ENCODE peak calls at places on chromosomes 6 and 20, in seven cellular contexts. E is kidney; M is mesendoderm; V is left ventricle myocardium inferior; C is pancreas; U is psoas muscle; I is naive thymus-derived CD4-positive, alpha-beta T cell. Y is an unnamed sample. For H3K36me3, the result is how much of the 10 kb centered on the place peaks cover.

GRCh38 chr6:156175971-156176421 is 601.2 kb upstream of the ARID1B start:
- DNase-seq in I (no peak), C (peak), V (peak), M (peak), U (peak), E (peak), Y (peak)

GRCh38 chr6:36329798-36330291 is 6.8 kb downstream of the BNIP5 start:
- DNase-seq in I (no peak), M (peak), V (no peak), C (no peak), E (no peak), U (no peak), Y (no peak)

GRCh38 chr20:48604426-48604825 is 223.4 kb downstream of the PREX1 start:
- DNase-seq in C (no peak), U (peak), I (no peak), V (no peak), E (peak), M (no peak), Y (peak)

GRCh38 chr20:17969276-17969883 is 562 bp downstream of the MGME1 start:
- DNase-seq in M (peak), I (no peak), C (peak), V (no peak), E (no peak), U (peak), Y (peak)

GRCh38 chr20:62921119-62921687 is 5.1 kb downstream of the DIDO1 start:
- DNase-seq in M (peak), C (no peak), V (no peak), U (peak), I (peak), E (peak), Y (peak)

GRCh38 chr6:156538875-156539660 is 238.1 kb upstream of the ARID1B start:
- DNase-seq in V (no peak), I (no peak), E (no peak), C (no peak), M (peak), U (no peak), Y (no peak)

GRCh38 chr6:94367316-94367715 is 948.0 kb upstream of the EPHA7 start:
- DNase-seq in U (no peak), V (no peak), I (no peak), M (no peak), C (no peak), E (no peak), Y (no peak)

GRCh38 chr6:159819932-159820640 is 20.0 kb downstream of the PNLDC1 start:
- DNase-seq in U (no peak), E (no peak), I (peak), M (no peak), V (no peak), C (no peak), Y (peak)

GRCh38 chr20:22921595-22922421 is 113.3 kb upstream of the SSTR4 start:
- DNase-seq in M (no peak), E (peak), U (no peak), C (no peak), V (no peak), I (no peak), Y (no peak)

GRCh38 chr20:59662856-59663512 is 58.6 kb downstream of the PHACTR3 start:
- DNase-seq in E (no peak), U (no peak), V (no peak), C (no peak), I (no peak), M (no peak), Y (no peak)

GRCh38 chr6:68615965-68616364 is 19.1 kb upstream of the ADGRB3 start:
- DNase-seq in I (no peak), C (no peak), U (no peak), E (no peak), V (no peak), M (no peak), Y (no peak)

GRCh38 chr6:23532227-23532626 is 593.8 kb upstream of the NRSN1 start:
- DNase-seq in M (no peak), I (no peak), V (no peak), C (no peak), U (no peak), E (no peak), Y (no peak)

GRCh38 chr6:100808638-100809275 is 72.4 kb downstream of the ASCC3 start:
- DNase-seq in M (no peak), U (no peak), I (no peak), V (no peak), C (no peak), E (no peak), Y (no peak)

GRCh38 chr6:32588156-32588555 is 1.5 kb downstream of the HLA-DRB1 start:
- DNase-seq in E (no peak), V (no peak), U (no peak), M (no peak), C (no peak), I (no peak), Y (no peak)

GRCh38 chr20:21100590-21101452 is 5.3 kb downstream of the LINC00237 start:
- DNase-seq in U (no peak), I (no peak), E (no peak), M (peak), C (no peak), V (no peak), Y (peak)

GRCh38 chr20:51419646-51420045 is 122.9 kb downstream of the NFATC2 start:
- DNase-seq in V (no peak), M (no peak), E (no peak), U (no peak), C (no peak), I (no peak), Y (no peak)

GRCh38 chr6:30100585-30101422 is 12.1 kb downstream of the TRIM31 start:
- DNase-seq in E (peak), I (no peak), C (peak), U (peak), M (peak), V (peak), Y (peak)

GRCh38 chr6:155275808-155276480 is 12.1 kb downstream of the CLDN20 start:
- DNase-seq in I (no peak), V (no peak), U (no peak), M (no peak), C (no peak), E (no peak), Y (no peak)

GRCh38 chr6:129793447-129793846 is 67.7 kb downstream of the TMEM244 start:
- DNase-seq in E (no peak), C (no peak), V (no peak), U (no peak), M (no peak), I (no peak), Y (no peak)

GRCh38 chr6:86856937-86857563 is 80.3 kb upstream of the HTR1E start:
- DNase-seq in I (no peak), C (no peak), M (peak), E (no peak), U (no peak), V (no peak), Y (no peak)

GRCh38 chr6:119442776-119443184 is 93.2 kb upstream of the MAN1A1 start:
- DNase-seq in I (no peak), E (no peak), M (no peak), C (no peak), V (no peak), U (no peak), Y (no peak)

GRCh38 chr20:37361336-37361735 is 15.4 kb downstream of the SRC start:
- DNase-seq in M (no peak), I (no peak), E (no peak), C (no peak), U (no peak), V (no peak), Y (no peak)

GRCh38 chr6:51885957-51886356 is 201.5 kb downstream of the PKHD1 start:
- DNase-seq in C (no peak), V (no peak), E (no peak), U (no peak), I (no peak), M (no peak), Y (no peak)

GRCh38 chr6:392441-393390 is 1.2 kb downstream of the IRF4 start:
- DNase-seq in C (no peak), E (peak), I (peak), M (peak), U (peak), V (no peak), Y (no peak)

GRCh38 chr6:12802440-12802839 is 85.9 kb downstream of the PHACTR1 start:
- DNase-seq in C (no peak), U (no peak), I (no peak), M (no peak), E (no peak), V (no peak), Y (no peak)

GRCh38 chr20:46720776-46721425 is 11.5 kb downstream of the SLC2A10 start:
- DNase-seq in C (no peak), I (no peak), E (no peak), U (no peak), M (no peak), V (no peak), Y (no peak)

GRCh38 chr20:52191132-52191435 is 495 bp downstream of the ZFP64 start:
- DNase-seq in I (no peak), C (no peak), U (no peak), M (no peak), E (peak), V (no peak), Y (no peak)

GRCh38 chr6:29558439-29559079 is 973 bp downstream of the UBD start:
- DNase-seq in I (no peak), C (no peak), M (no peak), V (no peak), U (no peak), E (no peak), Y (no peak)

GRCh38 chr6:22326500-22326899 is 29.7 kb upstream of the PRL start:
- DNase-seq in I (no peak), U (no peak), V (no peak), C (no peak), E (no peak), M (no peak), Y (no peak)

GRCh38 chr6:21747441-21747840 is 153.9 kb downstream of the SOX4 start:
- DNase-seq in V (no peak), M (no peak), E (no peak), U (no peak), I (no peak), C (no peak), Y (no peak)

GRCh38 chr6:64712606-64713005 is 994.4 kb downstream of the EYS start:
- DNase-seq in I (no peak), V (no peak), M (no peak), C (no peak), E (no peak), U (no peak), Y (no peak)

GRCh38 chr6:145891126-145891525 is 73.0 kb downstream of the SHPRH start:
- DNase-seq in M (no peak), C (no peak), V (no peak), U (no peak), I (no peak), E (no peak), Y (no peak)

GRCh38 chr20:13213335-13213734 is 7.7 kb upstream of the ISM1 start:
- DNase-seq in E (no peak), U (no peak), M (no peak), V (no peak), C (no peak), I (no peak), Y (no peak)

GRCh38 chr20:58017237-58017969 is 211.1 kb downstream of the ANKRD60 start:
- DNase-seq in V (no peak), C (peak), E (peak), U (no peak), M (no peak), I (no peak), Y (no peak)

GRCh38 chr6:89084954-89085353 is 4.4 kb downstream of the PNRC1 start:
- DNase-seq in U (no peak), M (peak), V (no peak), I (no peak), E (no peak), C (no peak), Y (no peak)

DNA sequence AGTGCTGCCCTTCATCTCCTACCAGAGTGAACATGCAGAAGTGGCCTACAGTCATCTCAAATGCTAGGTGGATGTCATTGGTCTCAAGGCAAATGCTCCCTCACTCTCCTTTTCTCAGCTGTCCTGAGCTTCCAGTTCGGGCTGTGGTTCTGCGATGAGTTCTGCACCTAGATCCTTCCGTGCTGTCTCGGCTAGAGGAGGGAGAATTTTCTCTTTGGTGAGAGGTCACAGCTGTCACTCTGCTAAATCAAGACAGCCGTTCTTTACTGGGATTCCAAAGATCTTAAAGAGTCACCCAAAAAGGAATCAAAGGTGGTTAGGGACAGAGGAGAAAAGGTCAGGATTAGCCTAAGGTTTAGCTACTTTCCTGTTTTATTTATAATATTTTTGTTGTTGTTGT is 2.9 kb downstream of the WRNIP1 start:
- DNase-seq in V (no peak), I (no peak), M (no peak), U (no peak), C (no peak), E (no peak), Y (no peak)
- H3K4me3 ChIP-seq in V (peak), I (peak), M (no peak), U (peak), C (no peak), E (peak), Y (peak)

GRCh38 chr6:114049367-114049966 is 78.5 kb upstream of the HDAC2 start:
- DNase-seq in I (no peak), E (no peak), M (peak), C (no peak), V (no peak), U (no peak), Y (no peak)
- H3K27ac ChIP-seq in I (no peak), E (no peak), M (no peak), C (no peak), V (no peak), U (no peak), Y (no peak)

GRCh38 chr20:33388268-33388667 is 13.1 kb downstream of the CDK5RAP1 start:
- DNase-seq in E (no peak), I (no peak), C (no peak), V (no peak), M (no peak), U (no peak), Y (no peak)
- H3K36me3 ChIP-seq in E (under half), I (half or more), C (under half), V (half or more), M (under half), U (half or more), Y (half or more)

GRCh38 chr20:35871311-35871771 is 83.0 kb downstream of the SCAND1 start:
- DNase-seq in V (peak), U (no peak), C (no peak), E (no peak), M (no peak), I (no peak), Y (no peak)
- H3K4me3 ChIP-seq in V (peak), U (peak), C (no peak), E (no peak), M (no peak), I (no peak), Y (no peak)

DNA sequence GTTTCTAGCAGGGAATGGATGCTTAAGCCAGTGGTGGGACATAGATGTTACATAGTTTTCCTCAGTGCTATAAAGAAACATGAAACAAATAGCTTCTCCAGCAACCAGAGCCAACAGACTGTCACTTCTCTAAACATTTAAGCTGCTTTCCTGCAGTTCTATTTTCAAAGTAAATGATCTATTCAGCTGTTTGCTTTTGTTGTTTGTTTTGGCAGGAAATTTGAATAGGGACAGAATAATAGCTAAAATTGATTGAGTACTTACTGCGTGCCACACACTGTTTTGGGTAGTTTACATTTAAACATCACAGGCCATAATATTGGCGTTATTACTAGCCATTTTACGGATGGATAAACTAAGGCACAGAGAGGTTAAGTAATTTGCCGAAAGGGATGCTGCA is 169.1 kb downstream of the UST start:
- DNase-seq in M (no peak), V (no peak), U (no peak), I (no peak), E (no peak), C (no peak), Y (no peak)
- H3K27ac ChIP-seq in M (no peak), V (no peak), U (no peak), I (no peak), E (no peak), C (no peak), Y (no peak)